ENCODE peak calls at places on chromosomes 3 and 15, in seven cellular contexts. W is breast epithelium, F is left lung, J is osteoblast, B is tibial artery, O is neural progenitor cell, G is keratinocyte. U is an unnamed sample.
A peak's percentile ranks its signal among the peaks of the same experiment; 100 is the strongest.

GRCh38 chr15:57667171-57667924 is 39.2 kb upstream of the POLR2M start:
- DNase-seq in W (no peak), F (no peak), J (peak; percentile 67), B (no peak), O (peak; percentile 40), G (no peak), U (no peak)

GRCh38 chr15:100889359-100890058 is 9.9 kb downstream of the ALDH1A3 start:
- DNase-seq in W (peak; percentile 63), F (no peak), J (peak; percentile 96), B (peak; percentile 50), O (no peak), G (peak; percentile 19), U (peak; percentile 53)

GRCh38 chr15:72285927-72286516 is 13.7 kb upstream of the PARP6 start:
- DNase-seq in W (no peak), F (peak; percentile 85), J (peak; percentile 93), B (no peak), O (peak; percentile 69), G (no peak), U (no peak)

GRCh38 chr3:186138272-186138981 is 29.5 kb upstream of the ETV5 start:
- DNase-seq in W (no peak), F (no peak), J (no peak), B (no peak), O (no peak), G (no peak), U (no peak)

GRCh38 chr3:159839561-159840379 is 148.9 kb upstream of the IL12A start:
- DNase-seq in W (no peak), F (peak; percentile 66), J (no peak), B (no peak), O (peak; percentile 96), G (no peak), U (no peak)

GRCh38 chr3:126419886-126420786 is 25.4 kb downstream of the CFAP100 start:
- DNase-seq in W (peak; percentile 39), F (no peak), J (peak; percentile 71), B (no peak), O (no peak), G (no peak), U (no peak)

GRCh38 chr15:42591238-42591936 is 16.0 kb downstream of the STARD9 start:
- DNase-seq in W (no peak), F (no peak), J (peak; percentile 71), B (no peak), O (no peak), G (no peak), U (no peak)

GRCh38 chr15:68405426-68406250 is 26.3 kb downstream of the ITGA11 start:
- DNase-seq in W (no peak), F (no peak), J (no peak), B (no peak), O (no peak), G (no peak), U (no peak)

GRCh38 chr3:182713743-182714517 is 79.4 kb upstream of the ATP11B start:
- DNase-seq in W (no peak), F (no peak), J (peak; percentile 83), B (no peak), O (peak; percentile 73), G (no peak), U (peak; percentile 13)

GRCh38 chr15:68793776-68794175 is 26.9 kb downstream of the ANP32A start:
- DNase-seq in W (no peak), F (no peak), J (no peak), B (no peak), O (no peak), G (no peak), U (no peak)

GRCh38 chr3:192825657-192826200 is 91.9 kb downstream of the MB21D2 start:
- DNase-seq in W (no peak), F (no peak), J (no peak), B (no peak), O (no peak), G (no peak), U (no peak)

DNA sequence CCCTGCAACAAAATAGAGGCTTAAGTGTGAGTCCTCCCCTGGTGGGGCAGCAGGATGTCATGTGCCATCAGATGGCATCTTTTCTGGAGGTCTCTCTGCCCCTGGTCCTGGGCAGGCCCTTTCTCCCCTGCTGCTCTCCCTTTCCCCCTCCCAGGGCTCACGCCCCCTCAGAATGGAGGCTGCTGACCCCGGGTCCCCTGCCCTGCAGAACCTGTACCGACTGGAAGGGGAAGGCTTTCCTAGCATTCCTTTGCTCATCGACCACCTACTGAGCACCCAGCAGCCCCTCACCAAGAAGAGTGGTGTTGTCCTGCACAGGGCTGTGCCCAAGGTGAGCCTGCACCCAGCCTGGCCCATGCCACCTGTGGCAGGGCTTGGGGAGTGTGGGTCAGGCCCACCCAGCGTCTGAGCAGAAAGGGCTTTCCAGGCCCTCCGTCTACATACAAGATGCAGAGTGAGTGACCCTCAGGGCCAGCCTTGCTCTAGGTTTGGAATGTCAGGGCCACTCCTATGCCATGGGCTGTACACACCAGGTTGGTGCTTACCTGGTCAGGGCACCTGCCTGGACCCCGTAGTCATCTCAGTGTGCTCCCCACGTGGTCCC is 7.1 kb downstream of the FES start:
- DNase-seq in W (no peak), F (peak; percentile 49), J (no peak), B (no peak), O (no peak), G (no peak), U (no peak)
- H3K36me3 ChIP-seq in W (no peaks in the 10 kb centered on the region), F (peaks cover 100% of the 10 kb centered on the region), J (peaks cover 54% of the 10 kb centered on the region), B (peaks cover 87% of the 10 kb centered on the region), O (no peaks in the 10 kb centered on the region), G (no peaks in the 10 kb centered on the region), U (peaks cover 7% of the 10 kb centered on the region)

DNA sequence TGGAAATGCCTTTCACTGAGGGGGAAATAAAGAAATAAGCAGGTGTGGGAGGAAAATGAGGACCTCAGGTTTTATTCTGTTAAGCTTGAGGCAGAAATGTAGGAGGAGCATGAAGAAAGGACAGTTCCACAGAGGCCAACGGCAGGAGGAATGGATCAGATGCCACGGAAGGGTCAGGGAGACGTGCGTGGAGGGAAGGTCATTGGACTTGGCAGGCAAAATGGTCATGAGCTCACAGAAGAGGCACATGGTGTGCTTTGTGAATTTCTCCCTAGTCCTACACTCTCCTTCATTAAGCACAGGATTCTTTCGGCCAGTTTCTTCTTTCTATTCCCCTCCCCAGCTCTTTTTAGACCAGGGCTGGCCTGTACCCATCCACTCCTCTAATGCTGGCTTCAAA is 32.5 kb upstream of the THSD4 start:
- DNase-seq in W (no peak), F (no peak), J (no peak), B (peak; percentile 50), O (no peak), G (no peak), U (peak; percentile 9)
- H3K27me3 ChIP-seq in W (no peaks in the 10 kb centered on the region), F (no peaks in the 10 kb centered on the region), J (no peaks in the 10 kb centered on the region), B (no peaks in the 10 kb centered on the region), O (no peaks in the 10 kb centered on the region), G (no peaks in the 10 kb centered on the region), U (no peaks in the 10 kb centered on the region)

GRCh38 chr15:89628301-89628700 is 27.0 kb downstream of the KIF7 start:
- DNase-seq in W (no peak), F (no peak), J (peak; percentile 64), B (no peak), O (no peak), G (no peak), U (no peak)
- H3K36me3 ChIP-seq in W (peaks cover 4% of the 10 kb centered on the region), F (peaks cover 85% of the 10 kb centered on the region), J (peaks cover 90% of the 10 kb centered on the region), B (peaks cover 86% of the 10 kb centered on the region), O (peaks cover 5% of the 10 kb centered on the region), G (peaks cover 23% of the 10 kb centered on the region), U (no peaks in the 10 kb centered on the region)

DNA sequence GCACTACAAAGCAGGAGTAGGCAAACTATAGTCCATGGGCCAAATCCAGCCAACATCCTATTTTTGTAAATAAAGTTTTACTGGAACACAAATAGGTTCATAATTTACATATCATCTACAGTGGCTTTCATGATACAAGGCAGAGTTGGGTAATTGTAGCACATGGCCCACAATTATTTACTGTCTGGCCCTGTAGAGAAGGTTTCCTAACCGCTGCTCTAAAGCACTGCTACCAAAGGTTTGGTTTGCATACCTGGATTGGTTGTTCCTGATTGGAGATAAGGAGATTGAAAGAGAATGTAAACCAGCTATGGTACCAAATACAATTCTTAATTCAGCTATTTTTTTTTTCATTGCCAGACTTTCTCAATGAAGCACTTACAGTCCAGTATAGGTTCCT is 104.2 kb downstream of the ZNF280D start:
- DNase-seq in W (no peak), F (no peak), J (no peak), B (no peak), O (no peak), G (no peak), U (no peak)
- H3K27me3 ChIP-seq in W (no peaks in the 10 kb centered on the region), F (no peaks in the 10 kb centered on the region), J (no peaks in the 10 kb centered on the region), B (no peaks in the 10 kb centered on the region), O (no peaks in the 10 kb centered on the region), G (no peaks in the 10 kb centered on the region), U (no peaks in the 10 kb centered on the region)

DNA sequence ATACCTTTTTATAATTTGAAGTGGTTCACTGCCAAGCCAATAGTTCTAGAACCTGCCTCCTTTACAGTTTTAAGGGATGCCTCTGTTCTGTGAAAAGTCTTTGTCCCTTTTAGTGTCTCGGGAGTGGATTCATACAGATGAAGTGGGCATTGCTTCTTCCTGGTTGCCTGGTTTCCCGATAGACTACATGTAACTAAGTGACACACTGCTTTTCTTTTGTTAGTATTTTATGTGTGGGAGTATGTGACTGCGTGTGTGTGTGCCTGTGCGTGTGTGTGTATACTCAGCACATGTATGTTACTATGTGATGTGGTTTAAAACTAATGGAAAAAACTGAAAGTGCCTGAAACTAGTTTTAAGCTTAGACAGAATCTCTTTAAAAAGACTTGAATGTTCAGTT is 21.0 kb downstream of the PSMD6 start:
- DNase-seq in W (no peak), F (no peak), J (no peak), B (no peak), O (no peak), G (no peak), U (no peak)
- H3K36me3 ChIP-seq in W (peaks cover 1% of the 10 kb centered on the region), F (peaks cover 83% of the 10 kb centered on the region), J (peaks cover 75% of the 10 kb centered on the region), B (peaks cover 75% of the 10 kb centered on the region), O (peaks cover 16% of the 10 kb centered on the region), G (peaks cover 23% of the 10 kb centered on the region), U (peaks cover 2% of the 10 kb centered on the region)

GRCh38 chr15:33778911-33779310 is 189.4 kb upstream of the CHRM5 start:
- DNase-seq in W (no peak), F (no peak), J (no peak), B (no peak), O (no peak), G (no peak), U (no peak)

GRCh38 chr15:33780011-33780768 is 188.1 kb upstream of the CHRM5 start:
- DNase-seq in W (no peak), F (no peak), J (peak; percentile 0), B (no peak), O (no peak), G (no peak), U (no peak)
- H3K27me3 ChIP-seq in W (no peaks in the 10 kb centered on the region), F (no peaks in the 10 kb centered on the region), J (peaks cover 21% of the 10 kb centered on the region), B (no peaks in the 10 kb centered on the region), O (no peaks in the 10 kb centered on the region), G (peaks cover 6% of the 10 kb centered on the region), U (no peaks in the 10 kb centered on the region)

DNA sequence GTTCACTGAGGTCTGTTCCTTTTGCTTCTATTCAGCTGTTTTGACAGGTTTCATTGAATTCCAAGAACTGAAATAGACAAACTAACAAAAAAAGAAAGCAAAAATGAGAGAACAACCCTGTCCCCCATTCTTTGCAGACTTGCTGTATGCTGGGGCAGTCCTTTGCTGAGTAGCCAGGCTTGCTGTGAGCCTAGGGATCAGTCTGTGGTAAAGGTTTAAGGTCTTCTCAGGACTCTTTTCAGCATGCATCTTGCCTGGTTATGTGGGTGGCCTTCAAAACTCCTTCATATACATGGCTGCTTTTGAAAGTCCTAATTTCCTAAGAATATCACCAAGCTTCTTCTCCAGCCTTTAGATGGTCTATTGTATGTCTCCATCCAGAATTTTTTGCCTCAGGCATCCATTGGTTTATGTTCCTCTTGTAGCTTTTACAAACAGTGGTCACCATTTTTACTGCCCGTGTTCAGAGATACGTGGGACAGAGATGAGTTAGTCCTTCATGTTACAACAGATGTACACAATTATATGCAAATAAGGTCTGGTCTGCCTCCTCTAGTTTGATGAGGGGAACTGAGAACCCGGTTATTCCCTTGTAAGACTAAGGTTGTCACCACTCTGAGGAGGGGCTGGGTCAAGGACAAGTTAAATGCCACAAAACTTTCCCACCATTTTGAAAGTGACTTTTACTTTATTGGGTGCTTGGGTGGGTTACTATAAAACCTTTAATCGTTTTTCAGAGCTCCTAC is 41.4 kb downstream of the SACM1L start:
- DNase-seq in W (no peak), F (no peak), J (no peak), B (no peak), O (no peak), G (no peak), U (no peak)
- H3K36me3 ChIP-seq in W (peaks cover 12% of the 10 kb centered on the region), F (peaks cover 68% of the 10 kb centered on the region), J (peaks cover 48% of the 10 kb centered on the region), B (peaks cover 67% of the 10 kb centered on the region), O (peaks cover 35% of the 10 kb centered on the region), G (peaks cover 17% of the 10 kb centered on the region), U (peaks cover 8% of the 10 kb centered on the region)